ENCODE peak calls at places on chromosomes 3 and 15, in ten cellular contexts. F, B, A, N, M, Y, G, Q, C and O are unnamed samples.

GRCh38 chr3:13559751-13560540 is 11.0 kb downstream of the FBLN2 start:
- DNase-seq in C (no peak), F (no peak), A (no peak), Y (no peak), B (peak), G (no peak), Q (no peak), M (peak), N (no peak), O (peak)

GRCh38 chr3:63979093-63979492 is 44.2 kb downstream of the PSMD6 start:
- DNase-seq in B (no peak), M (peak), C (no peak), Y (no peak), F (no peak), G (no peak), Q (no peak), A (peak), N (peak), O (no peak)

GRCh38 chr3:56862352-56863062 is 60.8 kb upstream of the ARHGEF3 start:
- DNase-seq in A (no peak), Q (peak), N (no peak), F (no peak), G (no peak), M (peak), C (no peak), Y (no peak), B (no peak), O (peak)

GRCh38 chr3:56976666-56977560 is 83.6 kb upstream of the SPATA12 start:
- DNase-seq in B (no peak), Q (no peak), F (no peak), C (no peak), N (no peak), Y (peak), M (peak), G (no peak), A (no peak), O (peak)

GRCh38 chr3:151371531-151371930 is 13.0 kb downstream of the P2RY12 start:
- DNase-seq in G (no peak), Y (no peak), A (no peak), F (no peak), N (no peak), M (no peak), Q (no peak), B (no peak), C (no peak), O (no peak)

GRCh38 chr3:25468866-25469319 is 40.8 kb downstream of the RARB start:
- DNase-seq in B (no peak), G (no peak), F (no peak), Q (no peak), M (no peak), Y (no peak), A (peak), N (no peak), C (no peak), O (peak)

GRCh38 chr15:65132841-65133549 is 613 bp downstream of the PDCD7 start:
- DNase-seq in Q (peak), B (peak), N (peak), M (no peak), C (no peak), F (peak), A (peak), Y (peak), G (peak), O (peak)

GRCh38 chr15:91611924-91612323 is 241.6 kb upstream of the SLCO3A1 start:
- DNase-seq in C (no peak), M (no peak), F (no peak), G (no peak), Y (no peak), A (no peak), B (peak), N (no peak), Q (no peak), O (no peak)

GRCh38 chr15:58182460-58183163 is 44.4 kb downstream of the AQP9 start:
- DNase-seq in B (peak), C (no peak), G (peak), M (peak), Y (peak), A (peak), F (peak), N (no peak), Q (peak), O (peak)

GRCh38 chr3:56787258-56787777 is 14.4 kb downstream of the ARHGEF3 start:
- DNase-seq in A (no peak), G (peak), C (no peak), F (no peak), M (no peak), B (no peak), N (no peak), Y (no peak), Q (no peak), O (no peak)

GRCh38 chr3:194269610-194270145 is 81.5 kb downstream of the CPN2 start:
- DNase-seq in M (peak), N (no peak), C (no peak), G (no peak), F (no peak), B (no peak), A (peak), Y (no peak), Q (no peak), O (peak)

GRCh38 chr15:61449306-61449705 is 220.2 kb upstream of the RORA start:
- DNase-seq in M (no peak), N (no peak), B (no peak), Y (no peak), A (no peak), C (no peak), Q (no peak), F (no peak), G (no peak), O (no peak)

GRCh38 chr3:117322866-117323265 is 613.3 kb downstream of the TUSC7 start:
- DNase-seq in G (no peak), A (no peak), Y (no peak), M (no peak), N (no peak), C (no peak), Q (no peak), B (no peak), F (no peak), O (no peak)

GRCh38 chr3:66297917-66298316 is 77.1 kb downstream of the SLC25A26 start:
- DNase-seq in A (no peak), C (no peak), F (peak), G (no peak), N (no peak), M (no peak), Y (no peak), B (no peak), Q (no peak), O (no peak)

GRCh38 chr15:88983861-88984429 is 70.8 kb upstream of the MFGE8 start:
- DNase-seq in C (no peak), G (no peak), N (no peak), M (no peak), B (no peak), A (no peak), Q (no peak), F (no peak), Y (no peak), O (no peak)

GRCh38 chr15:70043590-70043989 is 54.1 kb downstream of the TLE3 start:
- DNase-seq in G (no peak), A (no peak), M (no peak), F (no peak), B (no peak), N (no peak), C (no peak), Y (no peak), Q (no peak), O (no peak)

GRCh38 chr15:85411992-85412538 is 31.7 kb downstream of the AKAP13 start:
- DNase-seq in N (no peak), Q (peak), A (no peak), G (no peak), M (no peak), B (no peak), C (peak), Y (no peak), F (no peak), O (no peak)

GRCh38 chr3:1275495-1275894 is 182.7 kb downstream of the CNTN6 start:
- DNase-seq in Y (no peak), N (no peak), C (no peak), G (peak), Q (no peak), F (no peak), A (no peak), B (peak), M (peak), O (peak)

GRCh38 chr3:177563381-177563780 is 366.1 kb upstream of the TBL1XR1 start:
- DNase-seq in B (no peak), Q (no peak), M (no peak), Y (no peak), A (no peak), C (no peak), F (no peak), N (no peak), G (no peak), O (no peak)

GRCh38 chr3:119084371-119085069 is 49.9 kb upstream of the IGSF11 start:
- DNase-seq in Q (no peak), C (peak), B (peak), N (no peak), G (no peak), A (peak), Y (no peak), F (no peak), M (no peak), O (no peak)

GRCh38 chr15:47968593-47968992 is 152.2 kb upstream of the SLC24A5 start:
- DNase-seq in A (no peak), F (no peak), C (no peak), N (no peak), G (no peak), Q (no peak), Y (no peak), B (no peak), M (no peak), O (no peak)

GRCh38 chr15:99059010-99059981 is 45.6 kb upstream of the SYNM start:
- DNase-seq in G (no peak), C (no peak), A (peak), Q (peak), F (peak), Y (peak), N (peak), B (peak), M (peak), O (peak)
- H3K27ac ChIP-seq in G (no peak), C (no peak), A (no peak), Q (no peak), F (peak), Y (peak), N (no peak), B (no peak), M (peak), O (peak)

DNA sequence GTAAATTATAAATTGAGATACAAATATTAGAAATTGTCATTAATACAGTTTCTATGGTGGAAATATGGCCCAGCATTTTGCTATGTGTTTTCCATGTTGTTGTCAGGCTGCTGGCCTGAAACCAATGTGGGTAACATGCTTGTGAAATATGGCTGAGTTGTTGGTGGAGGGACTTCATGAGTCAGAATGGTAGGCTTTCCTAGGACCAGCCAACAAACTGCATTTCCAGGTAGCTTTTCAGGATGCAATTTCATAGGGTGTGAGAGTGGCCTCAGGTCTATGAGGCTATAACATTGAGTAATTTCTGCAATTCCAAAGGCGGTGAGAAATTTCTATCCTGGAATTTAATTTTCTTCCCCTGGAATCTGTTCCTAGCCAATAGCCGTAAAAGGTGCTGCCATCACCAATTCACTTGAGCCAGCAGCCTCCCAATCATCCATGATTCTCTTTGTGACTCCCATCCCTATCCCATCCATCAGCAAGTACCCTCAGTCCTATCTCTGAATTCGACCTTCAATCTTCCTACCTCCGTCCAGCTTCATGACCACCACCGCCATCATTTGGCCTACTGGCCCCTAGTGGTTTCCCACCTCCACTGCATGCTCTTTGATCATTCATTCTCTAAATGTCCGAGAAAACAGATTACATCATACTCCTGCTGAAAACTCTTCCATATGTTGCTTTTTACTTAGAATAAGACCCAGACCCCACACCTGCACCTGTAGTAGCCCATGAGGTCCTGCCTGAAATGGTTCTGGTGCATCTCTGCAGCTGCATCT is 276.6 kb upstream of the CFAP20DC start:
- DNase-seq in N (no peak), C (peak), G (peak), Y (no peak), B (peak), Q (peak), M (no peak), F (no peak), A (no peak), O (no peak)
- H3K27ac ChIP-seq in N (no peak), C (peak), G (no peak), Y (no peak), B (no peak), Q (no peak), M (no peak), F (no peak), A (no peak), O (no peak)

GRCh38 chr3:11479230-11479620 is 164.5 kb downstream of the VGLL4 start:
- DNase-seq in B (no peak), A (no peak), M (no peak), Q (no peak), C (no peak), N (no peak), F (no peak), Y (no peak), G (no peak), O (no peak)

GRCh38 chr3:11475324-11475723 is 168.4 kb downstream of the VGLL4 start:
- DNase-seq in M (no peak), Q (no peak), F (no peak), Y (no peak), C (no peak), A (no peak), B (no peak), N (no peak), G (no peak), O (no peak)

GRCh38 chr3:11478167-11478566 is 165.5 kb downstream of the VGLL4 start:
- DNase-seq in B (no peak), M (no peak), Q (no peak), G (no peak), A (no peak), Y (no peak), C (no peak), F (no peak), N (no peak), O (no peak)

GRCh38 chr3:11477286-11477935 is 166.3 kb downstream of the VGLL4 start:
- DNase-seq in Q (no peak), A (no peak), Y (no peak), F (peak), N (no peak), B (no peak), M (no peak), C (no peak), G (no peak), O (no peak)

GRCh38 chr3:11476814-11477213 is 166.9 kb downstream of the VGLL4 start:
- DNase-seq in C (no peak), B (no peak), M (no peak), Q (no peak), Y (no peak), F (no peak), A (no peak), N (no peak), G (no peak), O (no peak)
- H3K27ac ChIP-seq in C (peak), B (no peak), M (no peak), Q (no peak), Y (no peak), F (no peak), A (no peak), N (no peak), G (no peak), O (no peak)

DNA sequence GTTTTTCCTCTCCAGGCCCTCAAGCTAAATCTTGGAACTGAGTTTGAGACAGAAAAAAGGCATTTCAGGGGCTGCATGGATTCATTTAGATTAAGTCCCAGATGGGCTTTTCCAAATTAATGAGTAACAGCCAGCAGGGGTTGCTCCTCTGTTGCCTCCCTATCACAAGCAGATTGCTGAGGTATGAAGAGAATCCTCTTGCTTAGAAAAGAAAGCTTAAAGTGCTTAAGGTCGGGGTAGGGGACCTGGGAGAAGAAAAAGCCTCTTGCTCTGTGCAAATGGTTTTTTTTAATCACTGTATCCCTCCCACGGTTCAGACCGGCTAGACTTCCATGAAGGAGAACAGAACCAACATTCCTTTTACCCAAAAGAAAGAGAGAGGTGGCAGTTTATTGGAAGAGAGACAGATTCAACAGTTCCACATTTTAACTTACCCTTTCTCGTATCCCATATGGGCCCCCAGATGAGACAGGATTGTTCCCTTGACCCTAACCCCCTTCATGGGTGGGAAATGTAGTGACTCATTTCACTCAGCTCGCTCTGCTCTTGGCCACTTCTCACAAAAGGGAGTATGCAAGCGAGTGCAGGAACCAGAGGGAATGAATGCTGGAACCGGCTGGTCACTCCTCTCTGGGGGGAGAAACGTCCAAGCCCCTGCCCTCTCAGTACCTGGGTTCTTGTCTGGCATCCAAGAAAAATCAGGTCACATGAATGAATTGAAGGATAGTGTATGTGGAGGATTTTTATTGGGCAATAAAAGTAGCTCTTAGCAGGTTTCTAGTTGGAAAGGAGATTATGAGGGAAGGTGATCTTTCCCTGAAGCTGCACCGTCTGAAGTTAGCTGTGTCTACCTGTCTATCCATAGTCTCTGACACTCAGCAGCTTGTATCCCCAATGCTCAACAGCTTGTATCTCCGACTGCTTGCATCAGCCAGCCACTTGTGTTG is 745.2 kb downstream of the SI start:
- DNase-seq in F (no peak), G (no peak), M (no peak), C (no peak), Y (no peak), B (peak), A (no peak), Q (no peak), N (no peak), O (no peak)
- H3K27ac ChIP-seq in F (no peak), G (no peak), M (no peak), C (no peak), Y (no peak), B (peak), A (no peak), Q (no peak), N (no peak), O (no peak)

DNA sequence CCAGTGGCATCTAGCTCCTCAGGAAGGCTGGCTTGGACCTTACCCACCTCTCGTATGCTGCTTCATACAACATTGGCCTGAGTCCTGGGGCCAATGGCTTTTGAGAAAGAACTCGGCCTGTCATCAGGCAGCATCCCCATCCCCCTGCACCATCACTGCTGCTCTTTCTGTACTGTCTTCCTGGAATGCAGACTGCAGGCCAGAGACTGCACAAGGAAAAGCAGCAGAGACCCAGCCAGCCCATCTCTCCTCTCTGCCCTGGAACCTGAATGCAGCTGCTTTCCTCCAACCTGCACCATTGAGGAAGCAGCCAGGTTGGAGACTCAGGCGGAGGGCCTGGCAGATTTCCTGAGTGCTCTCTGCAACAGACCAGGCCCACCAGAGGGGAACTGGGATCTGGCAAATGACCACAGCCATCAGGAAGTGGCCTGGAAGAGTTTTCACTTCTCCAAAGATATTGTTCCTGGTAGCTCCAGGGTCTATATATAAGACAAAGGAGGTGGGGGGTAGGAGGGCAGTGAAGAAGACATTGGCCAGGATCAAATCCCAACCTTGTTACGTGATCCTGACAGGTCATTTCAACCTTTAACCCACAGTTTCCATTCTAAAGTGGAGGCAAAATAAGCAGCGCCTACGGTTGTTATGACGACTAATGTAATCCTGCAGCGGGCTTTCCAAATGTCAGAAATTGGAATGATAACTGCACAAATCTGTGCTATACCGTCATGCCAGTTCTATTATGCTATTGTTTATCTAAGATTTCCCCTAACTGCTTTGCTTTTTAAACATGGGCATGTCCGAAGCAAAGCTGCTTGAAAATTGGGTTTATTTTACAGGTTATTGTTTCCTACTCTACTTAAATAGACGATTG is 24.4 kb upstream of the RAB7A start:
- DNase-seq in C (no peak), N (no peak), F (no peak), A (no peak), Y (no peak), Q (no peak), G (no peak), B (no peak), M (no peak), O (no peak)
- H3K27ac ChIP-seq in C (peak), N (no peak), F (no peak), A (no peak), Y (no peak), Q (no peak), G (no peak), B (no peak), M (no peak), O (no peak)

DNA sequence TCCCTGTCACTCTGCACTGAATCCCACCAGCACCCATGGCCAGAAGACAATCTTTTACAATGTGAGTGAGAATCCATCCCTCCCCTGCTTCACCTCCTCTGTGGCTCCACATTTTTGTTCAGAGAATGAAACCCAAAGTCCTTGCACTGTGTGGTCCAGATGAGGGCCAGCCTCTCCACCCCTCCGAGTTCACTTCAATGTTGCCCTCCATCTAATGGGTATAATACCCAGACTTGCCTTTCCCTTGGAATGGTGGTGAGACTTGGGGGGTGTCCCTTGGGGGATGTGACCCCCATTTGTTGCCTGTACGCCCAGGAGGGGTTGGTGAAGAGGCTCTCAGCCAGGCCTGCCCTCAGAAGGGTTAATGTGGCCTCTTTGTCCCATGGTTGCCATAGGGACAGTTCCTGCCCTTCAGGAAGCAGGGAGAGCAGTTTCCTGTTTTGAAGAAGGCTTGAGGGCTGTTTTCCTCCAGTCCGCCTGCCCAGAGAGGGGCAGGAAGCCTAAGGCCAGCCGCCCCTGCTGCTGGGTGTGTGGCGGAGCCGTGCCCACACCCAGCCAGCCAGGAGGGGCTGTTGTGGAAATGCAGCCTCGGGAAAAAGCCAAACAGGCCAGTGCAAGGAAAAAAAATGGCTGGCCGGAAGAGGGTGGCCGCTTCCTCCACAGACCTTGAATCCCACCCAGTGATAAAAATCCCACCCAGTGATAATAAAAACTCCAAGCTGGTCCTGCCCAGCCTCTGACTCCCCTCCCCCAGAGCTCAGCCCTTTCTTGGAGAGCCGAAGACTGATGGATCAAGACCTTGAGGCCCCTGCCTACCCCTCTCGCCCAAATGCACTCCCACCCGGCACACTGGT is 14.6 kb upstream of the FGD5 start:
- DNase-seq in F (no peak), C (no peak), G (no peak), N (no peak), B (no peak), A (no peak), Q (peak), Y (no peak), M (no peak), O (no peak)
- H3K27ac ChIP-seq in F (no peak), C (no peak), G (no peak), N (no peak), B (no peak), A (no peak), Q (peak), Y (no peak), M (no peak), O (no peak)